ENCODE peak calls at places on chromosomes 13 and 19, in five cellular contexts. X is Right ventricle myocardium superior; U is effector CD4-positive, alpha-beta T cell; J is CD8-positive, alpha-beta memory T cell; D is HuH-7.5. B is an unnamed sample.

GRCh38 chr13:50230365-50230978 is 215.2 kb downstream of the KCNRG start:
- DNase-seq in X (no peak), U (no peak), J (no peak), D (no peak), B (peak)

GRCh38 chr19:2016041-2016807 is 710 bp upstream of the BTBD2 start:
- DNase-seq in X (peak), U (no peak), J (peak), D (peak), B (peak)

GRCh38 chr19:33194527-33194883 is 375 bp downstream of the LRP3 start:
- DNase-seq in X (peak), U (no peak), J (no peak), D (peak), B (no peak)

GRCh38 chr19:18119243-18120105 is 21.9 kb downstream of the MAST3 start:
- DNase-seq in X (no peak), U (peak), J (peak), D (no peak), B (no peak)

GRCh38 chr13:47929156-47929555 is 71.9 kb downstream of the SUCLA2 start:
- DNase-seq in X (no peak), U (no peak), J (no peak), D (no peak), B (no peak)

GRCh38 chr19:14081797-14082674 is 3.5 kb downstream of the C19orf67 start:
- DNase-seq in X (no peak), U (no peak), J (peak), D (no peak), B (no peak)

GRCh38 chr13:114064516-114065140 is 67.8 kb downstream of the RASA3 start:
- DNase-seq in X (peak), U (no peak), J (no peak), D (no peak), B (no peak)

GRCh38 chr19:47541507-47541906 is 26.6 kb upstream of the NAPA start:
- DNase-seq in X (no peak), U (peak), J (peak), D (no peak), B (no peak)

GRCh38 chr19:33673996-33674395 is 52.2 kb downstream of the CHST8 start:
- DNase-seq in X (no peak), U (no peak), J (no peak), D (no peak), B (no peak)

GRCh38 chr19:29812080-29812880 is 489 bp downstream of the CCNE1 start:
- DNase-seq in X (no peak), U (peak), J (peak), D (no peak), B (no peak)

GRCh38 chr13:20495087-20496023 is 30.3 kb downstream of the CRYL1 start:
- DNase-seq in X (no peak), U (peak), J (peak), D (peak), B (peak)

GRCh38 chr19:11067356-11068113 is 21.7 kb upstream of the LDLR start:
- DNase-seq in X (no peak), U (no peak), J (no peak), D (no peak), B (no peak)

GRCh38 chr13:50650936-50651638 is 192.4 kb downstream of the DLEU7 start:
- DNase-seq in X (no peak), U (no peak), J (no peak), D (no peak), B (no peak)

GRCh38 chr13:45851171-45851889 is at the start of gene SIAH3:
- DNase-seq in X (no peak), U (no peak), J (no peak), D (no peak), B (no peak)

GRCh38 chr19:18701250-18701608 is 17.7 kb downstream of the CRTC1 start:
- DNase-seq in X (no peak), U (no peak), J (no peak), D (no peak), B (no peak)

GRCh38 chr19:2777952-2778683 is 5.0 kb downstream of the SGTA start:
- DNase-seq in X (no peak), U (no peak), J (no peak), D (no peak), B (no peak)

GRCh38 chr19:18496167-18496979 is 25.5 kb downstream of the ELL start:
- DNase-seq in X (no peak), U (peak), J (peak), D (no peak), B (peak)

GRCh38 chr19:52871466-52871865 is 14.0 kb upstream of the ZNF468 start:
- DNase-seq in X (no peak), U (no peak), J (no peak), D (no peak), B (no peak)

GRCh38 chr13:30735025-30735967 is at the start of gene ALOX5AP:
- DNase-seq in X (no peak), U (peak), J (no peak), D (no peak), B (no peak)

GRCh38 chr19:54133312-54133956 is 4.1 kb upstream of the CNOT3 start:
- DNase-seq in X (no peak), U (no peak), J (no peak), D (no peak), B (peak)